ENCODE peak calls at places on chromosomes 13 and 19, in eight cellular contexts. S is CD8-positive, alpha-beta memory T cell; K is mesendoderm; R is CD4-positive, alpha-beta T cell; H is fibroblast of pulmonary artery; Z is H9; L is NCI-H774; J is Right ventricle myocardium superior. O is an unnamed sample.

GRCh38 chr13:71320452-71320851 is 546.6 kb downstream of the DACH1 start:
- DNase-seq in S (no peak), K (peak; percentile 46), R (no peak), H (peak; percentile 68), Z (no peak), L (no peak), J (no peak), O (no peak)

GRCh38 chr19:43765109-43765876 is 10.5 kb upstream of the SMG9 start:
- DNase-seq in S (peak; percentile 31), K (peak; percentile 89), R (peak; percentile 61), H (peak; percentile 89), Z (peak; percentile 60), L (no peak), J (peak; percentile 61), O (no peak)

GRCh38 chr13:37225414-37226047 is 120.1 kb upstream of the CSNK1A1L start:
- DNase-seq in S (no peak), K (no peak), R (no peak), H (peak; percentile 56), Z (no peak), L (no peak), J (no peak), O (no peak)

GRCh38 chr13:51048166-51048461 is 63.0 kb downstream of the C13orf42 start:
- DNase-seq in S (no peak), K (no peak), R (no peak), H (no peak), Z (no peak), L (no peak), J (no peak), O (no peak)

GRCh38 chr19:51760811-51761356 is at the start of gene FPR2:
- DNase-seq in S (no peak), K (peak; percentile 14), R (no peak), H (no peak), Z (no peak), L (no peak), J (no peak), O (no peak)

GRCh38 chr13:42078113-42078769 is 29.8 kb downstream of the DGKH start:
- DNase-seq in S (no peak), K (peak; percentile 63), R (no peak), H (no peak), Z (peak; percentile 41), L (no peak), J (no peak), O (no peak)

GRCh38 chr19:33412617-33413425 is 39.3 kb downstream of the CEBPG start:
- DNase-seq in S (no peak), K (no peak), R (no peak), H (no peak), Z (no peak), L (no peak), J (peak; percentile 21), O (no peak)

GRCh38 chr13:68692049-68692448 is 1415.6 kb upstream of the ATXN8OS start:
- DNase-seq in S (no peak), K (no peak), R (no peak), H (no peak), Z (no peak), L (no peak), J (no peak), O (no peak)

GRCh38 chr19:6222884-6223283 is 56.9 kb downstream of the MLLT1 start:
- DNase-seq in S (no peak), K (no peak), R (no peak), H (no peak), Z (no peak), L (no peak), J (peak; percentile 26), O (peak; percentile 43)

GRCh38 chr13:24923305-24923640 is 159.3 kb downstream of the RNF17 start:
- DNase-seq in S (peak; percentile 39), K (no peak), R (no peak), H (peak; percentile 86), Z (no peak), L (no peak), J (no peak), O (no peak)

GRCh38 chr19:30071871-30072270 is 129.8 kb downstream of the URI1 start:
- DNase-seq in S (no peak), K (no peak), R (no peak), H (no peak), Z (no peak), L (no peak), J (no peak), O (peak; percentile 20)

GRCh38 chr13:73300718-73301425 is 242.1 kb downstream of the KLF5 start:
- DNase-seq in S (no peak), K (no peak), R (no peak), H (no peak), Z (no peak), L (no peak), J (no peak), O (no peak)

GRCh38 chr13:30446122-30446500 is 19.6 kb downstream of the HMGB1 start:
- DNase-seq in S (no peak), K (no peak), R (no peak), H (no peak), Z (no peak), L (no peak), J (no peak), O (no peak)

GRCh38 chr19:35388277-35389054 is 17.6 kb downstream of the GPR42 start:
- DNase-seq in S (no peak), K (no peak), R (no peak), H (no peak), Z (no peak), L (no peak), J (no peak), O (no peak)

GRCh38 chr13:50512602-50513527 is 330.6 kb downstream of the DLEU7 start:
- DNase-seq in S (peak; percentile 28), K (no peak), R (peak; percentile 33), H (peak; percentile 57), Z (no peak), L (no peak), J (peak; percentile 84), O (peak; percentile 77)

GRCh38 chr13:112060899-112061366 is 6.0 kb upstream of the SOX1 start:
- DNase-seq in S (no peak), K (peak; percentile 51), R (no peak), H (no peak), Z (peak; percentile 77), L (no peak), J (no peak), O (no peak)

GRCh38 chr13:74576504-74576903 is 442.3 kb upstream of the KLF12 start:
- DNase-seq in S (no peak), K (peak; percentile 22), R (no peak), H (no peak), Z (no peak), L (no peak), J (no peak), O (no peak)

GRCh38 chr13:86974251-86974994 is 696.7 kb upstream of the SLITRK5 start:
- DNase-seq in S (no peak), K (no peak), R (no peak), H (no peak), Z (peak; percentile 32), L (no peak), J (no peak), O (no peak)

GRCh38 chr19:23783634-23784033 is 24.9 kb upstream of the ZNF681 start:
- DNase-seq in S (no peak), K (no peak), R (no peak), H (no peak), Z (no peak), L (no peak), J (no peak), O (no peak)

GRCh38 chr13:51923983-51924539 is 62.3 kb downstream of the CCDC70 start:
- DNase-seq in S (no peak), K (peak; percentile 73), R (no peak), H (no peak), Z (peak; percentile 46), L (no peak), J (no peak), O (no peak)

GRCh38 chr13:72508392-72508791 is 219.0 kb downstream of the MZT1 start:
- DNase-seq in S (no peak), K (no peak), R (no peak), H (no peak), Z (no peak), L (no peak), J (no peak), O (no peak)

GRCh38 chr19:33610588-33610987 is 11.2 kb upstream of the CHST8 start:
- DNase-seq in S (no peak), K (no peak), R (no peak), H (no peak), Z (no peak), L (no peak), J (no peak), O (no peak)

GRCh38 chr19:4360081-4360569 is 16.8 kb downstream of the MPND start:
- DNase-seq in S (no peak), K (no peak), R (no peak), H (no peak), Z (no peak), L (no peak), J (no peak), O (no peak)

GRCh38 chr13:30963794-30964193 is 31.3 kb downstream of the TEX26 start:
- DNase-seq in S (no peak), K (no peak), R (no peak), H (peak; percentile 46), Z (no peak), L (no peak), J (no peak), O (peak; percentile 50)

GRCh38 chr19:45235485-45235884 is 9.7 kb downstream of the EXOC3L2 start:
- DNase-seq in S (no peak), K (no peak), R (no peak), H (no peak), Z (no peak), L (no peak), J (no peak), O (no peak)

GRCh38 chr13:46341112-46341711 is 45.8 kb downstream of the RUBCNL start:
- DNase-seq in S (no peak), K (no peak), R (no peak), H (peak; percentile 58), Z (no peak), L (no peak), J (no peak), O (no peak)

GRCh38 chr13:110106726-110107125 is 200.2 kb downstream of the COL4A1 start:
- DNase-seq in S (no peak), K (no peak), R (no peak), H (peak; percentile 55), Z (peak; percentile 18), L (no peak), J (peak; percentile 82), O (no peak)

GRCh38 chr13:73902296-73902695 is 231.9 kb downstream of the KLF12 start:
- DNase-seq in S (no peak), K (no peak), R (no peak), H (no peak), Z (no peak), L (no peak), J (no peak), O (no peak)

GRCh38 chr13:112910016-112910415 is 59.0 kb upstream of the MCF2L start:
- DNase-seq in S (no peak), K (no peak), R (no peak), H (no peak), Z (no peak), L (no peak), J (no peak), O (no peak)

GRCh38 chr13:112712451-112712881 is 22.6 kb downstream of the ATP11A start:
- DNase-seq in S (no peak), K (no peak), R (no peak), H (no peak), Z (no peak), L (no peak), J (no peak), O (no peak)